ENCODE peak calls at places on chromosomes 12 and 14, in four cellular contexts. V is A549, G is HepG2, O is K562. E is an unnamed sample. For H3K9me3, the result is how much of the 10 kb centered on the place peaks cover.

GRCh38 chr12:15757553-15758255 is 31.5 kb downstream of the EPS8 start:
- DNase-seq in V (peak), G (peak), O (no peak), E (no peak)

GRCh38 chr14:78690836-78691235 is 520.7 kb downstream of the NRXN3 start:
- DNase-seq in V (no peak), G (no peak), O (no peak), E (no peak)

GRCh38 chr12:851913-852312 is 97.6 kb downstream of the RAD52 start:
- DNase-seq in V (peak), G (no peak), O (no peak), E (no peak)

GRCh38 chr12:6112004-6112403 is 12.5 kb downstream of the VWF start:
- DNase-seq in V (no peak), G (no peak), O (no peak), E (no peak)

GRCh38 chr12:76123301-76124212 is 39.1 kb upstream of the NAP1L1 start:
- DNase-seq in V (no peak), G (no peak), O (no peak), E (no peak)

GRCh38 chr14:57889245-57889644 is 23.4 kb upstream of the SLC35F4 start:
- DNase-seq in V (no peak), G (no peak), O (no peak), E (no peak)

GRCh38 chr14:95675486-95675885 is 10.7 kb upstream of the TCL1B start:
- DNase-seq in V (no peak), G (no peak), O (no peak), E (no peak)

GRCh38 chr12:72203764-72204335 is 68.3 kb upstream of the TRHDE start:
- DNase-seq in V (no peak), G (no peak), O (no peak), E (no peak)

GRCh38 chr12:3167636-3168035 is 90.5 kb downstream of the TSPAN9 start:
- DNase-seq in V (no peak), G (no peak), O (no peak), E (no peak)

GRCh38 chr14:82510007-82510406 is 976.4 kb upstream of the SEL1L start:
- DNase-seq in V (no peak), G (no peak), O (no peak), E (no peak)

GRCh38 chr12:108805136-108805535 is 52.2 kb downstream of the SSH1 start:
- DNase-seq in V (no peak), G (no peak), O (no peak), E (no peak)

GRCh38 chr12:49198431-49199155 is 9.7 kb upstream of the TUBA1A start:
- DNase-seq in V (no peak), G (no peak), O (no peak), E (no peak)

GRCh38 chr14:63473194-63473788 is 69.9 kb downstream of the PPP2R5E start:
- DNase-seq in V (no peak), G (no peak), O (no peak), E (no peak)

GRCh38 chr12:93645702-93646101 is 31.5 kb upstream of the CRADD start:
- DNase-seq in V (no peak), G (no peak), O (no peak), E (no peak)

GRCh38 chr12:31586703-31587102 is 4.2 kb downstream of the DENND5B start:
- DNase-seq in V (no peak), G (no peak), O (no peak), E (peak)

GRCh38 chr14:74980398-74980745 is 22.3 kb upstream of the EIF2B2 start:
- DNase-seq in V (no peak), G (no peak), O (peak), E (no peak)

GRCh38 chr12:109741286-109741969 is 27.8 kb downstream of the FAM222A start:
- DNase-seq in V (no peak), G (no peak), O (no peak), E (no peak)

GRCh38 chr12:51262758-51263177 is 7.4 kb downstream of the SMAGP start:
- DNase-seq in V (peak), G (no peak), O (peak), E (no peak)

GRCh38 chr12:130714091-130714590 is 2.0 kb downstream of the RIMBP2 start:
- DNase-seq in V (no peak), G (no peak), O (no peak), E (no peak)

GRCh38 chr14:89308232-89308959 is 108.6 kb downstream of the FOXN3 start:
- DNase-seq in V (no peak), G (no peak), O (no peak), E (no peak)

GRCh38 chr12:117151195-117152031 is 38.9 kb downstream of the FBXO21 start:
- DNase-seq in V (peak), G (peak), O (peak), E (no peak)

GRCh38 chr12:102971227-102971626 is 13.8 kb downstream of the ASCL1 start:
- DNase-seq in V (no peak), G (no peak), O (no peak), E (no peak)

GRCh38 chr12:4900327-4900726 is 9.4 kb upstream of the KCNA1 start:
- DNase-seq in V (peak), G (no peak), O (no peak), E (no peak)

GRCh38 chr12:131929530-131930456 is 717 bp downstream of the PUS1 start:
- DNase-seq in V (peak), G (no peak), O (peak), E (no peak)

GRCh38 chr14:24064091-24064795 is 7.1 kb upstream of the CPNE6 start:
- DNase-seq in V (no peak), G (no peak), O (no peak), E (no peak)

GRCh38 chr14:55707365-55707804 is 127.4 kb downstream of the KTN1 start:
- DNase-seq in V (peak), G (peak), O (no peak), E (no peak)

GRCh38 chr12:54349658-54350057 is 14.6 kb downstream of the GPR84 start:
- DNase-seq in V (no peak), G (no peak), O (no peak), E (no peak)

GRCh38 chr12:121577443-121578180 is 3.2 kb downstream of the KDM2B start:
- DNase-seq in V (no peak), G (no peak), O (no peak), E (no peak)

GRCh38 chr14:100214768-100215079 is 24.2 kb upstream of the YY1 start:
- DNase-seq in V (no peak), G (no peak), O (no peak), E (no peak)

GRCh38 chr12:105741786-105742566 is 396.8 kb downstream of the NUAK1 start:
- DNase-seq in V (no peak), G (no peak), O (no peak), E (no peak)

GRCh38 chr12:102120886-102121285 is 903 bp downstream of the PARPBP start:
- DNase-seq in V (peak), G (peak), O (peak), E (no peak)

GRCh38 chr14:22047105-22047504 is 373.5 kb upstream of the OR4E1 start:
- DNase-seq in V (peak), G (peak), O (no peak), E (no peak)

GRCh38 chr14:41285193-41285748 is 321.4 kb upstream of the LRFN5 start:
- DNase-seq in V (peak), G (peak), O (no peak), E (no peak)

DNA sequence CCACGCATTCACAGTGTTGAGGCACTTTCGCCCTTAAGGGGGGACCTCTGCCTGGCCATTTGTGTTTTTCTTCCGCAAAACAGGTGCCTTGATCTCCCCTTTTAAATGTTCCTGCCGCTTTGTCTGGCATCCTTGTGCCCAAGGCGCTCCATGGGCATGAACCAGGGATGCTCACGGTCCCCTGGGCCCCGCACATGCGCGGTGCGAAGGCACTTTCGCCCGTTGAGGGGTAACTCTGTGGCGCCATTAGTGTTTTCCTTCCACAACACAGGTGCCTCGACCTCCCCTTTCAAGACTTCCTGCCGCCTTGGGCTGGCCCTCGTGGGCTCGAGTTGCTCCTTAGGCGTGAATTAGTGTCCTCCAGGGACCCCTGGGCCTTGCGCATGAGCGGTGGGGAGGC is 335.5 kb downstream of the ALG10 start:
- DNase-seq in V (no peak), G (no peak), O (no peak), E (no peak)
- H3K9me3 ChIP-seq in V (under half), G (under half), O (under half), E (under half)

GRCh38 chr12:120236124-120236398 is 29.5 kb downstream of the PXN start:
- DNase-seq in V (no peak), G (no peak), O (no peak), E (no peak)

GRCh38 chr12:120238224-120238616 is 27.3 kb downstream of the PXN start:
- DNase-seq in V (no peak), G (no peak), O (no peak), E (no peak)

GRCh38 chr12:120238839-120239445 is 26.6 kb downstream of the PXN start:
- DNase-seq in V (no peak), G (no peak), O (no peak), E (no peak)

GRCh38 chr12:120234643-120235368 is 30.7 kb downstream of the PXN start:
- DNase-seq in V (peak), G (peak), O (peak), E (no peak)

GRCh38 chr12:120235369-120236123 is 30.0 kb downstream of the PXN start:
- DNase-seq in V (peak), G (no peak), O (no peak), E (no peak)
- TF ChIP-seq POLR2AphosphoS2 in V (no peak), G (no peak), O (no peak), E (no peak)

GRCh38 chr12:34297790-34298164 is 275.5 kb downstream of the ALG10 start:
- DNase-seq in V (no peak), G (no peak), O (no peak), E (no peak)

GRCh38 chr12:34297126-34297789 is 275.0 kb downstream of the ALG10 start:
- DNase-seq in V (no peak), G (no peak), O (no peak), E (no peak)

GRCh38 chr12:34294671-34295365 is 272.5 kb downstream of the ALG10 start:
- DNase-seq in V (no peak), G (no peak), O (no peak), E (no peak)

GRCh38 chr12:34295366-34296142 is 273.3 kb downstream of the ALG10 start:
- DNase-seq in V (no peak), G (no peak), O (no peak), E (no peak)

GRCh38 chr12:34296143-34297041 is 274.1 kb downstream of the ALG10 start:
- DNase-seq in V (no peak), G (no peak), O (no peak), E (no peak)
- H3K9me3 ChIP-seq in V (under half), G (under half), O (under half), E (under half)

GRCh38 chr14:33754264-33754663 is 196.6 kb downstream of the EGLN3 start:
- DNase-seq in V (no peak), G (no peak), O (no peak), E (no peak)
- TF ChIP-seq POLR2AphosphoS2 in V (no peak), G (no peak), O (no peak), E (no peak)

GRCh38 chr12:34207858-34208257 is 185.6 kb downstream of the ALG10 start:
- DNase-seq in V (no peak), G (no peak), O (no peak), E (no peak)
- H3K9me3 ChIP-seq in V (under half), G (under half), O (under half), E (under half)

DNA sequence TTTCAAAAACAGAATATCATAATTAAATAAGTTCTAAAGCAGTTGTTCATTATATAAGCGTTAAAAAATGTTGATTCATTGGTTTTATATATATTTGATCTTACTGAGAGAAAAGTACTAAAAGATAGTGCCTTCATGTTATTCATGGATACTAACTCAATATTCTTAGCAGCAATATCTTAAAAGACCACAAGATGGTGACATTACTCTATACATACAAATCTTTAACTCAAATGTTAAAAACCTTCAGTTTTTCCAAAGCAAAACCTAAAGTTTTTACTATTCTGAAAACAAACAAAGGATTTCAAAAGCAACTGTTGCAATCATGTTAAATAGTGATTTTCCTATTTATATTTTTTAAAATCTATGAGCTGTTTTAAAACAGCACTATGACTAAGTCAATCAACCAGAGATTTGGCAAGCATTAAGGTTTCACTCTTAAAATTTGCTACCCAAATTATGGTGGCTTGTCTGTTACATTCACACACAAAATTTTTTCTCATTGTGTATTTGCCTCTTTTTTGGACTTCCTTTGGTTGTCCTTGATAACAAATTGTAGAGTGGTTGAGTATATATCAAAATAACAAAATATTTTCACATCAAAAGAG is 50.1 kb upstream of the RERGL start:
- DNase-seq in V (peak), G (peak), O (no peak), E (no peak)
- TF ChIP-seq POLR2AphosphoS2 in V (no peak), G (no peak), O (no peak), E (no peak)

DNA sequence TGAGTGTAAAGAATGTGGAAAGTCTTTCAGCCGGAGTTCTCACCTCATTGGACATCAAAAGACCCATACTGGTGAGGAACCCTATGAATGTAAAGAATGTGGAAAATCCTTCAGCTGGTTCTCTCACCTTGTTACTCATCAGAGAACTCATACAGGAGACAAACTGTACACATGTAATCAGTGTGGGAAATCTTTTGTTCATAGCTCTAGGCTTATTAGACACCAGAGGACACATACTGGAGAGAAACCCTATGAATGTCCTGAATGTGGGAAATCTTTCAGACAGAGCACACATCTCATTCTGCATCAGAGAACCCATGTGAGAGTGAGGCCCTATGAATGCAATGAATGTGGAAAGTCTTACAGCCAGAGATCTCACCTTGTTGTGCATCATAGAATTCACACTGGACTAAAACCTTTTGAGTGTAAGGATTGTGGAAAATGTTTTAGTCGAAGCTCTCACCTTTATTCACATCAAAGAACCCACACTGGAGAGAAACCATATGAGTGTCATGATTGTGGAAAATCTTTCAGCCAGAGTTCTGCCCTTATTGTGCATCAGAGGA is 25.1 kb upstream of the ZNF268 start:
- DNase-seq in V (peak), G (no peak), O (no peak), E (no peak)
- H3K9me3 ChIP-seq in V (half or more), G (half or more), O (under half), E (under half)

DNA sequence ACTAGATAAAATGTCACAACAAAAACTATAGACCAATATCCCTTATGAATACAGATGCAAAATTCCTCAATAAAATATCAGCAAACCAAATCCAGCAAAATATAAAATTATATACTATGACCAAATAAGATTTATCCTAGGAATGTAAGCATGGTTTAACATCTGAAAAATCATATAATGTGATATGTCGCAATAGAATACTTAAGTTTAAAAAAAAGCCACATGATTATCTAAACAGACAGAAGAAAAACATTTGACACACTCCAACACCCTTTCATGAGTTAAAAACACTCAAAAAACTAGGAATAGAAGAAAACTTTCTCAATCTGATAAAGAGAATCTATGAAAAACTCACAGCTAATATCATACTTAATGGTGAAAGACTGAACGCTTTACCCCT is 20.3 kb downstream of the ANGEL1 start:
- DNase-seq in V (no peak), G (no peak), O (no peak), E (no peak)
- TF ChIP-seq POLR2AphosphoS2 in V (no peak), G (no peak), O (no peak), E (no peak)

E was measured in GM12878.